ENCODE peak calls at places on chromosomes 2 and 18, in seven cellular contexts. T is gastrocnemius medialis; L is ovary; D is stomach; Z is CD8-positive, alpha-beta memory T cell; R is GM23248; X is thyroid gland. M is an unnamed sample.
A peak's percentile ranks its signal among the peaks of the same experiment; 100 is the strongest.

GRCh38 chr2:6423131-6423530 is 442.6 kb downstream of the CMPK2 start:
- DNase-seq in R (peak; percentile 34), T (no peak), D (no peak), X (no peak), Z (no peak), L (no peak), M (no peak)

GRCh38 chr2:128301501-128301966 is 17.1 kb downstream of the HS6ST1 start:
- DNase-seq in Z (no peak), D (no peak), T (no peak), L (no peak), X (no peak), R (peak; percentile 99), M (no peak)

GRCh38 chr2:80670763-80671162 is 366.2 kb upstream of the LRRTM1 start:
- DNase-seq in Z (no peak), L (no peak), D (no peak), R (no peak), X (no peak), T (no peak), M (no peak)

GRCh38 chr2:238320648-238321281 is 447 bp downstream of the TRAF3IP1 start:
- DNase-seq in T (no peak), D (no peak), R (peak; percentile 67), L (peak; percentile 53), X (peak; percentile 28), Z (no peak), M (no peak)

GRCh38 chr2:164145093-164145987 is 409.5 kb upstream of the FIGN start:
- DNase-seq in X (no peak), D (no peak), R (peak; percentile 42), T (no peak), L (no peak), Z (no peak), M (no peak)

GRCh38 chr2:231820786-231821303 is 34.6 kb downstream of the COPS7B start:
- DNase-seq in L (no peak), T (no peak), R (peak; percentile 2), X (no peak), Z (no peak), D (no peak), M (no peak)

GRCh38 chr2:240567137-240567871 is 980 bp upstream of the RNPEPL1 start:
- DNase-seq in R (peak; percentile 59), T (peak; percentile 3), X (no peak), D (peak; percentile 42), L (peak; percentile 36), Z (peak; percentile 69), M (no peak)

GRCh38 chr2:59177748-59178147 is 936.6 kb upstream of the FANCL start:
- DNase-seq in X (no peak), L (no peak), Z (no peak), R (no peak), T (no peak), D (no peak), M (no peak)

GRCh38 chr2:5227062-5227699 is 465.0 kb upstream of the SOX11 start:
- DNase-seq in D (no peak), R (no peak), X (no peak), T (no peak), Z (no peak), L (no peak), M (no peak)

GRCh38 chr2:20670315-20671035 is 3.5 kb downstream of the GDF7 start:
- DNase-seq in Z (no peak), L (no peak), T (no peak), R (peak; percentile 37), D (no peak), X (no peak), M (no peak)

DNA sequence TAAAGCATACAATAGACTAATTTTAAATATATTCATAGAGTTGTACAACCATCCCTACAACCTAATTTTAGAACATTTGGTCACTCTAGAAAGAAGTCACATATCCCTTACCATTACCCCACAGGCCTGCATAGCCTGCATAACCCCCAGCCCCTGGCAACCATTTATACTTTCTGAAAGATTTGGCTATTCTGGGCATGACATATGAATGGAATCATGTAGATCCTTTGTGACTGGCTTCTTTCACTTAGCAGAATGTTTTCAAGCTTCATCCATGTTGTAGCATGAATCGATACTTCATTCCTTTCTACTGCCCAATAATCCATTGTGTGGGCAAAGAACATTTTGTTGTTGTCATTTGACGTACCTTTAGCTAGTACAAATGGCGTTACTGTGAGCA is 151.5 kb downstream of the WDSUB1 start:
- DNase-seq in L (no peak), D (no peak), X (no peak), R (no peak), Z (no peak), T (no peak), M (no peak)
- H3K27ac ChIP-seq in L (peak overlapping the region; percentile 66), D (no peak overlapping the region), X (peak overlapping the region; percentile 77), R (peak overlapping the region; percentile 91), Z (peak overlapping the region; percentile 22), T (peak overlapping the region; percentile 49), M (no peak overlapping the region)

DNA sequence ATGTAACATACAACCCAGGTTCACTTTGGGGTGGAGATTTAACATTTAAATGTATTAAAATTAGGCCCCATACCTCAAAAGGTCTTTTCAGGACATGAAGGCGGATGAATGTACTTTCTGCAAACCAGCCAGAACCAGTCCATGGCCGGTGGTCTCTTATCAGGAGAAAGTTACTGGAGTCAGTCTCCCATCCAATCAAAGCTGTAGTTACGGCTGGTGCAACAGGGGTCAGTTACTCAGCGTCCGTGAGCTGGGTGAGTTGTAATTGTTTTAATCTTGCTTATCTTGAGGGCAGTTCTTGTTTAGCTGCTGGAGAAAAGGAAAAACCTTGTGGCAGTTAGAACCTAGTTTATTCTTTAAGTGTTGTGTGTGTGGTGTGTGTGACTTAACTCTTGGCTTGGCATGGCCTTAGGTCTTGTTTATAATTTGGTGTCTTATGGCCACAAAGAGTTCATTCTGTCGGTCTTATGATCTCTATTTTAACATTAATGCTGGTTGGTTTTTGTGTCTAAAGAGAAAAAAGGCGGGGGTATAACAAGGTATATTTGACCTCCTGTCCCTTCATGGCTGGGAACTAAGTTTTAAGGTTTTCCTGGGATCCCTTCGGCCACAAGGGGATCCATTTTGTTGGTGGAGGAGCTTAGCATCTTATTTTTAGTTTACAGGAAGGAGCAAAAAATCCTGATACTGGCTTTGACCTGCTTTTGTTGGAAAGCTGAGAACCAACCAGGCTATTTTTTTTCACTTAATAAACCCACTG is 143.6 kb upstream of the NCK2 start:
- DNase-seq in R (no peak), X (no peak), L (no peak), T (no peak), Z (no peak), D (peak; percentile 37), M (no peak)
- H3K36me3 ChIP-seq in R (no peaks in the 10 kb centered on the region), X (no peaks in the 10 kb centered on the region), L (no peaks in the 10 kb centered on the region), T (no peaks in the 10 kb centered on the region), Z (no peaks in the 10 kb centered on the region), D (no peaks in the 10 kb centered on the region), M (no peaks in the 10 kb centered on the region)

GRCh38 chr2:42864641-42865280 is 72.4 kb upstream of the HAAO start:
- DNase-seq in Z (no peak), L (no peak), T (no peak), D (no peak), R (no peak), X (no peak), M (no peak)
- H3K27ac ChIP-seq in Z (no peak overlapping the region), L (no peak overlapping the region), T (peak overlapping the region; percentile 39), D (no peak overlapping the region), R (no peak overlapping the region), X (no peak overlapping the region), M (no peak overlapping the region)

GRCh38 chr18:79457239-79457638 is 61.5 kb downstream of the NFATC1 start:
- DNase-seq in D (no peak), T (no peak), R (no peak), Z (no peak), X (no peak), L (no peak), M (no peak)

GRCh38 chr18:79458131-79458838 is 62.6 kb downstream of the NFATC1 start:
- DNase-seq in Z (no peak), X (peak; percentile 15), R (peak; percentile 92), T (no peak), L (peak; percentile 80), D (peak; percentile 63), M (no peak)

GRCh38 chr18:79455261-79455660 is 59.5 kb downstream of the NFATC1 start:
- DNase-seq in X (no peak), L (no peak), D (no peak), T (no peak), Z (no peak), R (no peak), M (no peak)

GRCh38 chr18:79457652-79458051 is 61.9 kb downstream of the NFATC1 start:
- DNase-seq in R (no peak), Z (no peak), D (no peak), L (peak; percentile 50), T (no peak), X (no peak), M (no peak)

DNA sequence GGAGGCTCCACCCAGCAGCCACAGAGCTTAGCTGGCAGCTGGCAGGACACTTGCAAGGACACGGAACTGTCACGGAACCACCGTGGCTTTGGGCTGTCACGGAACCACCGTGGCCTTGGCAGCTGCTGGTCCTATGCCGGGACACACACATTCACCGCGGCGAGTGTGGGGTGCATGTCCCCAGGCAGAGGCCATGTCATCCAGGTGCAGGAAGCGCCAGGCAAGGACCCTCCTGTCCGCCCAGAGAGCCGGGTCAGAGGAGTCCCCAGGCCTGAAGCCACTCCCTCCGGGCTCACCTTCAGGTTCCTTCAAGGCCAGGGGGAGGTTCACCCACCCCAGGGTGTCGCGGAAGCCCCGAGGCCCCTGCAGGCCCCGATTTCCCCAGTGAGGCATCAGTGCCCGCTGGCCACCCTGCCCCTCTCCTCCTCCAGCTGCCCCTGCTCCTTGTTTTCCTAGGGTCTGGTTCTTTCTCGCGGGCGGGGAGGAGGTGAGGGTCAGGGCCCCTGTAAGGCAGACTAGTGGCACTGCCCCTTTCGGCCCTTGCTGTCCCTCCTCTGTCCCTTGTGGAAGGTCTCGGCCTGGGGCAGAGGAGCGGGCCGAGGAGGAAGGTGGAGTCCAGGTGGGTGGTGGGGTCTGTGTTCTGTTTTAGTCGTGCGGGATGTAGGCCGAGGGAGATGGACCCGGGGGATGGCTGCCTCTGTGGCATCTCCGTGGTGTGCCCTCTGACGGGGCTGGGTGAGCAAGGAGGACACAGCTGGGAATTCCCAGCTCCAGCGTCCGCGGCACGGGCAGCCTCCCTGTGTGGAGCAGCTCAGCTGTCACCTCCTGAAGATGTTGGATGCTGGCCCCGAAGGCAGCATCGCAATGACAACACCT is 60.6 kb downstream of the NFATC1 start:
- DNase-seq in X (no peak), D (no peak), R (no peak), T (no peak), L (no peak), Z (no peak), M (no peak)
- H3K36me3 ChIP-seq in X (peaks cover 8% of the 10 kb centered on the region), D (peaks cover 65% of the 10 kb centered on the region), R (no peaks in the 10 kb centered on the region), T (no peaks in the 10 kb centered on the region), L (no peaks in the 10 kb centered on the region), Z (peaks cover 11% of the 10 kb centered on the region), M (no peaks in the 10 kb centered on the region)

GRCh38 chr2:236546561-236546961 is 23.1 kb upstream of the ACKR3 start:
- DNase-seq in T (no peak), R (no peak), X (no peak), D (no peak), Z (no peak), L (no peak), M (no peak)

GRCh38 chr2:236547725-236548124 is 21.9 kb upstream of the ACKR3 start:
- DNase-seq in R (no peak), D (no peak), L (no peak), Z (no peak), T (no peak), X (no peak), M (no peak)

GRCh38 chr2:236544362-236544761 is 25.3 kb upstream of the ACKR3 start:
- DNase-seq in Z (no peak), D (no peak), X (no peak), T (no peak), R (no peak), L (no peak), M (no peak)

GRCh38 chr2:236545248-236545658 is 24.4 kb upstream of the ACKR3 start:
- DNase-seq in L (no peak), T (no peak), X (no peak), Z (no peak), D (no peak), R (no peak), M (no peak)

GRCh38 chr2:236545814-236546480 is 23.7 kb upstream of the ACKR3 start:
- DNase-seq in T (no peak), Z (no peak), R (no peak), L (no peak), D (no peak), X (no peak), M (no peak)
- H3K27ac ChIP-seq in T (no peak overlapping the region), Z (peak overlapping the region; percentile 46), R (no peak overlapping the region), L (no peak overlapping the region), D (no peak overlapping the region), X (no peak overlapping the region), M (no peak overlapping the region)